ENCODE peak calls at places on chromosomes 16 and 17, in six cellular contexts. M, E, F, Z, N and X are unnamed samples.

GRCh38 chr17:6701719-6702118 is 11.4 kb downstream of the SLC13A5 start:
- DNase-seq in M (peak), E (no peak), F (peak), Z (peak), N (peak), X (peak)

GRCh38 chr16:55369151-55369550 is 45.1 kb downstream of the IRX6 start:
- DNase-seq in M (no peak), E (no peak), F (no peak), Z (no peak), N (no peak), X (no peak)

GRCh38 chr16:12531937-12532336 is 271.8 kb downstream of the CPPED1 start:
- DNase-seq in M (no peak), E (no peak), F (no peak), Z (no peak), N (no peak), X (peak)

GRCh38 chr17:77838748-77839147 is 119.8 kb upstream of the TNRC6C start:
- DNase-seq in M (no peak), E (no peak), F (no peak), Z (no peak), N (no peak), X (no peak)

GRCh38 chr16:10497132-10498088 is 83.0 kb downstream of the EMP2 start:
- DNase-seq in M (no peak), E (no peak), F (peak), Z (no peak), N (no peak), X (peak)

GRCh38 chr16:86631441-86631840 is 53.1 kb downstream of the FOXL1 start:
- DNase-seq in M (peak), E (no peak), F (no peak), Z (no peak), N (no peak), X (peak)

GRCh38 chr17:11506635-11507034 is 91.6 kb upstream of the DNAH9 start:
- DNase-seq in M (no peak), E (no peak), F (no peak), Z (no peak), N (peak), X (peak)

GRCh38 chr16:66673691-66674090 is 22.9 kb downstream of the CMTM4 start:
- DNase-seq in M (no peak), E (no peak), F (no peak), Z (no peak), N (no peak), X (no peak)

GRCh38 chr16:58378401-58378800 is 13.9 kb upstream of the GINS3 start:
- DNase-seq in M (no peak), E (no peak), F (no peak), Z (no peak), N (no peak), X (no peak)

GRCh38 chr16:4293822-4294457 is 21.1 kb upstream of the TFAP4 start:
- DNase-seq in M (peak), E (no peak), F (no peak), Z (no peak), N (no peak), X (no peak)

GRCh38 chr16:4283939-4284338 is 11.1 kb upstream of the TFAP4 start:
- DNase-seq in M (no peak), E (no peak), F (peak), Z (no peak), N (no peak), X (no peak)

GRCh38 chr16:17412221-17412620 is 58.5 kb downstream of the XYLT1 start:
- DNase-seq in M (no peak), E (no peak), F (no peak), Z (no peak), N (no peak), X (no peak)

GRCh38 chr17:82237746-82238561 is 9.1 kb downstream of the SLC16A3 start:
- DNase-seq in M (no peak), E (no peak), F (no peak), Z (no peak), N (no peak), X (peak)

GRCh38 chr17:57962441-57963148 is 7.4 kb upstream of the CUEDC1 start:
- DNase-seq in M (no peak), E (no peak), F (no peak), Z (no peak), N (no peak), X (no peak)

GRCh38 chr16:87496101-87496801 is 3.4 kb upstream of the ZCCHC14 start:
- DNase-seq in M (no peak), E (peak), F (no peak), Z (no peak), N (no peak), X (peak)

GRCh38 chr16:52113812-52114211 is 433.1 kb downstream of the TOX3 start:
- DNase-seq in M (no peak), E (no peak), F (no peak), Z (no peak), N (no peak), X (no peak)

GRCh38 chr17:38751144-38751802 is 1.3 kb upstream of the PSMB3 start:
- DNase-seq in M (no peak), E (no peak), F (no peak), Z (no peak), N (no peak), X (peak)

GRCh38 chr17:46191332-46192210 is 1.7 kb downstream of the KANSL1 start:
- DNase-seq in M (peak), E (no peak), F (peak), Z (no peak), N (peak), X (peak)

GRCh38 chr16:3484328-3485096 is 10.8 kb downstream of the C16orf90 start:
- DNase-seq in M (no peak), E (no peak), F (no peak), Z (no peak), N (no peak), X (no peak)

GRCh38 chr17:9991796-9992195 is 86.7 kb upstream of the RCVRN start:
- DNase-seq in M (no peak), E (no peak), F (no peak), Z (no peak), N (no peak), X (no peak)

GRCh38 chr17:67575325-67575724 is 142.4 kb upstream of the NOL11 start:
- DNase-seq in M (no peak), E (peak), F (no peak), Z (no peak), N (peak), X (no peak)

GRCh38 chr16:9077001-9077809 is 14.2 kb upstream of the HAPSTR1 start:
- DNase-seq in M (no peak), E (no peak), F (peak), Z (peak), N (peak), X (peak)

GRCh38 chr16:29824589-29825144 is 4.4 kb downstream of the MVP start:
- DNase-seq in M (peak), E (no peak), F (no peak), Z (no peak), N (no peak), X (no peak)

GRCh38 chr17:38747385-38748328 is 479 bp downstream of the PCGF2 start:
- DNase-seq in M (no peak), E (no peak), F (peak), Z (no peak), N (no peak), X (no peak)

GRCh38 chr17:9875441-9875840 is 29.6 kb downstream of the RCVRN start:
- DNase-seq in M (no peak), E (no peak), F (no peak), Z (no peak), N (no peak), X (no peak)

GRCh38 chr17:17147821-17148220 is 58.3 kb downstream of the PLD6 start:
- DNase-seq in M (no peak), E (no peak), F (no peak), Z (no peak), N (no peak), X (no peak)

GRCh38 chr17:17043668-17044226 is 1.5 kb downstream of the MPRIP start:
- DNase-seq in M (no peak), E (no peak), F (no peak), Z (no peak), N (no peak), X (no peak)

GRCh38 chr17:43556292-43556691 is 10.2 kb upstream of the ETV4 start:
- DNase-seq in M (peak), E (no peak), F (peak), Z (no peak), N (no peak), X (peak)

GRCh38 chr17:67256075-67256732 is 11.2 kb upstream of the HELZ start:
- DNase-seq in M (no peak), E (no peak), F (no peak), Z (no peak), N (no peak), X (no peak)

GRCh38 chr16:80041399-80041798 is 440.9 kb upstream of the MAF start:
- DNase-seq in M (no peak), E (no peak), F (no peak), Z (no peak), N (no peak), X (no peak)

GRCh38 chr17:47704116-47704515 is 10.2 kb downstream of the TBKBP1 start:
- DNase-seq in M (no peak), E (no peak), F (no peak), Z (no peak), N (no peak), X (peak)

GRCh38 chr17:19470529-19471261 is 59.7 kb downstream of the RNF112 start:
- DNase-seq in M (no peak), E (no peak), F (no peak), Z (no peak), N (no peak), X (no peak)

GRCh38 chr16:63496282-63496681 is 1460.0 kb upstream of the CDH8 start:
- DNase-seq in M (no peak), E (no peak), F (no peak), Z (no peak), N (no peak), X (no peak)

GRCh38 chr17:65039349-65039988 is 17.1 kb downstream of the GNA13 start:
- DNase-seq in M (no peak), E (peak), F (no peak), Z (no peak), N (no peak), X (no peak)

GRCh38 chr17:75129576-75129975 is 2.0 kb downstream of the NT5C start:
- DNase-seq in M (no peak), E (no peak), F (no peak), Z (no peak), N (no peak), X (no peak)

GRCh38 chr17:18250259-18250658 is 8.3 kb downstream of the FLII start:
- DNase-seq in M (no peak), E (no peak), F (no peak), Z (no peak), N (no peak), X (no peak)

GRCh38 chr16:86671486-86672214 is 93.3 kb downstream of the FOXL1 start:
- DNase-seq in M (no peak), E (no peak), F (no peak), Z (no peak), N (no peak), X (no peak)

GRCh38 chr17:38415250-38416194 is 12.7 kb upstream of the ARHGAP23 start:
- DNase-seq in M (no peak), E (peak), F (no peak), Z (peak), N (peak), X (peak)

GRCh38 chr16:31243734-31244670 is 15.8 kb upstream of the ITGAM start:
- DNase-seq in M (no peak), E (peak), F (no peak), Z (no peak), N (no peak), X (peak)
- TF ChIP-seq MAX in M (no peak), E (no peak), F (no peak), Z (no peak), N (no peak), X (no peak)

DNA sequence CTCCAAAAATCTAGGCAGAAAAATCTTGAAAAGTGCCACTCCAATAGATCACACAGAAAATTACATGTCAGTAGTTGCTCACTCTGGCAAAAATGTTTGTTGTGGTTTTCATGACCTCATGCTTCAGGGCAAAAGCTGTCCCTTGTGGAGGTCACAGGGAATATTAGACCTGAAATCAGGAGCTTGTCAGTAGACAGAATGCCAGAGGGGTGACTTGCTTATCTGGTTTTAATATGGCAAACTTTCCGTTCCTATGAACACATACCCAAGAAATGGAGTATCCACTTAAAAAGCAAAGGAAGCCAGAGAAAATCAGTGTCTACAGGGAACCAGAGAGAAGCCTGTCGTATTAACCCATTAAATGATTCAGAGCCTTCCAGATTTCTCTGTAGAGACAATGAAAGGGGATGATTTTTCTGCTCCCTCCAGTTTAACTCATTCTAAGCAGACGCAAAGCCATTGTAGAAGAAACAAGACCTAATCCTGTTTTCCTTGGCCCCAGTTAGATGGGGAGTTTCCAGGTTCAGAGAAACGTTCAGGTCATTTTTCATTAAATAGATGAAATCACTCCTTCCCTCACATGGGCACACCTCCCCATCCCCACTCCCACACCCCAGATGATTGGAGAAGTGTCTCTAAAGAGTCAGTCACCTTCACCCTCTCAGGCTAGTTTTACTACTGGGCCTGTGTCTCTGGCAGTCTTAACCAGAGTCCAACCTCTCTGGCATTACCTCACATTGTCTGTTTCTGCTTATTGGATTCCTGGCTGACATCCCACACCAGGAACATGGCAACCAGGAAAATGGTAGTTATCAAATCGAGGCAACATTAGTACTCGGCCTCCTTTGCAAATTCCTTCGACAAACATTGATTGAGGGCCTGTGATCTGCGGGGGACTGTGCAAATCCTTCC is 6.0 kb downstream of the SOX9 start:
- DNase-seq in M (peak), E (no peak), F (no peak), Z (peak), N (peak), X (no peak)
- TF ChIP-seq POLR2A in M (no peak), E (no peak), F (no peak), Z (no peak), N (peak), X (no peak)

GRCh38 chr16:56788435-56788834 is 58.5 kb downstream of the NUP93 start:
- DNase-seq in M (no peak), E (no peak), F (no peak), Z (no peak), N (no peak), X (no peak)
- TF ChIP-seq CTCF in M (no peak), E (no peak), F (no peak), Z (no peak), N (no peak), X (no peak)

GRCh38 chr16:57711-58110 is 4.1 kb downstream of the SNRNP25 start:
- DNase-seq in M (no peak), E (no peak), F (no peak), Z (no peak), N (no peak), X (no peak)
- TF ChIP-seq MAX in M (no peak), E (no peak), F (no peak), Z (no peak), N (no peak), X (no peak)

DNA sequence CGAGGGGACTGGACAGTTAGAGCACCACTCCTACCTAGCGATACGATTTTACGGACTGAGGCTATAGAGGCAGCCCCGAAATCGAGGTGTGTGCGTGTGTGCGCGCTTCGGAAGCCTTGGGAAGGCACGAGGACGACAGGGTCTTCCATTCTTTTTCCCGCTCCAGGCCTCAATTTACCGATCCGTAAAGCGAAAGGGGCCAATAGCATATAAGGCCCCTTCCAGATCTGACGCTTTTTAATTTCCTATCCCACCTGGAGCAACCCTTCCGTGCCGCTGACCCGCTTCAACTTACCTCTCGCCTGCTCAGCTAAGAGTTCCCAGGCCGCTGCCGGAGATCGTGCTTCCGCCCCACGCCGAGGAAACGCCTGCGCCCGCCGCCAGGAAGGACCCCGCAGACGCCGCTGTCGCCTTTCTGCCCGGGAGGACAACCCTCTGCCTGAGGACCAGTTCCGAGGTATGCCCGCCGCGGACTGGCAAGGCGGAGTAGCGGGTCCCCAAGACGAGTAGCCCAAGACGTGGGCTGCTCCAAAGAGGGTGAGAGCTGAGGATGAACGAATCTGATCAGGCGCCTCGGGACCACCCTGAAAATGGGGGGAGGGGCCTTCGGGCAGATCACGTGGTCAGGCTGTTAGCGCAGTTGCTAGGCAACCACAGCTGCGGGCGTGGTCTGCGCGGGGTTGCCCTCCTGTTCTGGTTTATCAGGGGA is at the start of gene EFTUD2:
- DNase-seq in M (peak), E (peak), F (peak), Z (peak), N (peak), X (peak)
- TF ChIP-seq POLR2A in M (peak), E (peak), F (peak), Z (peak), N (peak), X (peak)

GRCh38 chr16:50386139-50386538 is 17.4 kb upstream of the BRD7 start:
- DNase-seq in M (no peak), E (no peak), F (peak), Z (no peak), N (no peak), X (peak)

GRCh38 chr16:50378417-50378816 is 9.6 kb upstream of the BRD7 start:
- DNase-seq in M (no peak), E (no peak), F (no peak), Z (no peak), N (no peak), X (no peak)

GRCh38 chr16:50384500-50385122 is 15.8 kb upstream of the BRD7 start:
- DNase-seq in M (no peak), E (no peak), F (no peak), Z (no peak), N (no peak), X (no peak)

GRCh38 chr16:50376997-50377396 is 8.2 kb upstream of the BRD7 start:
- DNase-seq in M (no peak), E (no peak), F (no peak), Z (no peak), N (no peak), X (no peak)

GRCh38 chr16:50381679-50382440 is 13.1 kb upstream of the BRD7 start:
- DNase-seq in M (no peak), E (no peak), F (no peak), Z (no peak), N (peak), X (peak)
- TF ChIP-seq CTCF in M (no peak), E (peak), F (peak), Z (peak), N (peak), X (peak)

GRCh38 chr16:54171855-54172537 is 114.6 kb downstream of the IRX3 start:
- DNase-seq in M (no peak), E (no peak), F (no peak), Z (no peak), N (peak), X (peak)
- TF ChIP-seq MAX in M (no peak), E (no peak), F (no peak), Z (no peak), N (no peak), X (no peak)

GRCh38 chr16:20334396-20334795 is 7.1 kb upstream of the GP2 start:
- DNase-seq in M (no peak), E (no peak), F (no peak), Z (no peak), N (no peak), X (no peak)
- TF ChIP-seq POLR2A in M (no peak), E (no peak), F (no peak), Z (no peak), N (no peak), X (no peak)

DNA sequence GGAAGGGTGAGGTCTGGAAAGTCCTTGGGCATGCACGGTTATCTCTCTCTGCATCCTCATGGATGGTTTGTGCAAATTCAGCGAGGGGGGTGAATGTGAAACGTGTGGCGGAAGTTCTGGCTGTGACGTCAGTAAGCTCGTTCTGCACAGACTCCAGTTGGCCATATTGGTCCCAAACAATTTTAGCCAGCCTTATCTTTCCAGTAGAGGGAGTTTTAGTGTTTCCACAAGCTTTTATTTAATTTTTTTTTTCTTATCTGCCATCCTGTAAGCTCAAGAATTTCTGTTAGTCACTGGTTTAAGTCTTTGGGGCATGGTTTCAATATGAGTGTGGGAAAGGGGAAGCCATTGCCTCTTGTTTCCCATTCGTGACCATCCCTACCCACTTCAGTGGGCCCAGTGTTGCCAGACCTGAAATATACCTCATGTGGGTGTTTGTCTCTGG is 39.0 kb downstream of the HLF start:
- DNase-seq in M (no peak), E (no peak), F (no peak), Z (no peak), N (no peak), X (no peak)
- TF ChIP-seq CTCF in M (peak), E (no peak), F (peak), Z (no peak), N (peak), X (no peak)